ENCODE peak calls at places on chromosome 14, in six cellular contexts. One of them, this sample, is unnamed.

GRCh38 chr14:29926701-29927595 is 699 bp downstream of the PRKD1 start:
- DNase-seq in MM.1S: peak
- DNase-seq in CD4-positive, alpha-beta T cell: no peak
- DNase-seq in HFFc6: peak
- DNase-seq in WTC11: peak
- DNase-seq in HCT116: no peak
- DNase-seq in this sample: peak

GRCh38 chr14:94670692-94671285 is 58.6 kb downstream of the SERPINA3 start:
- DNase-seq in CD4-positive, alpha-beta T cell: no peak
- DNase-seq in HFFc6: no peak
- DNase-seq in MM.1S: no peak
- DNase-seq in HCT116: no peak
- DNase-seq in WTC11: no peak
- DNase-seq in this sample: no peak

GRCh38 chr14:98444077-98444476 is 827.9 kb downstream of the BCL11B start:
- DNase-seq in WTC11: no peak
- DNase-seq in MM.1S: peak
- DNase-seq in CD4-positive, alpha-beta T cell: peak
- DNase-seq in HFFc6: no peak
- DNase-seq in HCT116: no peak
- DNase-seq in this sample: no peak

GRCh38 chr14:92586001-92586947 is 72.7 kb downstream of the RIN3 start:
- DNase-seq in HCT116: no peak
- DNase-seq in WTC11: no peak
- DNase-seq in HFFc6: peak
- DNase-seq in CD4-positive, alpha-beta T cell: no peak
- DNase-seq in MM.1S: peak
- DNase-seq in this sample: no peak

GRCh38 chr14:103395245-103395644 is 10.0 kb downstream of the MARK3 start:
- DNase-seq in WTC11: no peak
- DNase-seq in HCT116: no peak
- DNase-seq in HFFc6: peak
- DNase-seq in MM.1S: no peak
- DNase-seq in CD4-positive, alpha-beta T cell: no peak
- DNase-seq in this sample: no peak

GRCh38 chr14:68039593-68039992 is 220.0 kb downstream of the RAD51B start:
- DNase-seq in WTC11: no peak
- DNase-seq in MM.1S: no peak
- DNase-seq in HFFc6: no peak
- DNase-seq in CD4-positive, alpha-beta T cell: no peak
- DNase-seq in HCT116: no peak
- DNase-seq in this sample: no peak

GRCh38 chr14:60656755-60657608 is 7.7 kb upstream of the SIX1 start:
- DNase-seq in HFFc6: peak
- DNase-seq in CD4-positive, alpha-beta T cell: no peak
- DNase-seq in WTC11: peak
- DNase-seq in MM.1S: peak
- DNase-seq in HCT116: no peak
- DNase-seq in this sample: no peak

GRCh38 chr14:91140672-91141071 is 26.8 kb downstream of the DGLUCY start:
- DNase-seq in HCT116: peak
- DNase-seq in MM.1S: no peak
- DNase-seq in CD4-positive, alpha-beta T cell: no peak
- DNase-seq in HFFc6: no peak
- DNase-seq in WTC11: peak
- DNase-seq in this sample: no peak

GRCh38 chr14:103930051-103930604 is 1.9 kb downstream of the TDRD9 start:
- DNase-seq in MM.1S: no peak
- DNase-seq in WTC11: no peak
- DNase-seq in HCT116: no peak
- DNase-seq in CD4-positive, alpha-beta T cell: no peak
- DNase-seq in HFFc6: no peak
- DNase-seq in this sample: no peak

GRCh38 chr14:69471436-69471835 is 13.1 kb upstream of the PLEKHD1 start:
- DNase-seq in CD4-positive, alpha-beta T cell: no peak
- DNase-seq in WTC11: no peak
- DNase-seq in HFFc6: no peak
- DNase-seq in MM.1S: no peak
- DNase-seq in HCT116: no peak
- DNase-seq in this sample: no peak

GRCh38 chr14:102492523-102492910 is 17.1 kb downstream of the ANKRD9 start:
- DNase-seq in MM.1S: no peak
- DNase-seq in HCT116: no peak
- DNase-seq in HFFc6: no peak
- DNase-seq in WTC11: no peak
- DNase-seq in CD4-positive, alpha-beta T cell: no peak
- DNase-seq in this sample: no peak

GRCh38 chr14:32896979-32897723 is 41.5 kb upstream of the NPAS3 start:
- DNase-seq in HFFc6: no peak
- DNase-seq in HCT116: no peak
- DNase-seq in MM.1S: peak
- DNase-seq in WTC11: no peak
- DNase-seq in CD4-positive, alpha-beta T cell: no peak
- DNase-seq in this sample: no peak

GRCh38 chr14:36584167-36584811 is 1.9 kb upstream of the NKX2-8 start:
- DNase-seq in MM.1S: no peak
- DNase-seq in HFFc6: no peak
- DNase-seq in WTC11: no peak
- DNase-seq in HCT116: no peak
- DNase-seq in CD4-positive, alpha-beta T cell: no peak
- DNase-seq in this sample: no peak

GRCh38 chr14:61837336-61838229 is 75.4 kb downstream of the SNAPC1 start:
- DNase-seq in HCT116: peak
- DNase-seq in CD4-positive, alpha-beta T cell: peak
- DNase-seq in HFFc6: peak
- DNase-seq in WTC11: peak
- DNase-seq in MM.1S: peak
- DNase-seq in this sample: no peak

GRCh38 chr14:104248203-104249055 is 110.0 kb downstream of the KIF26A start:
- DNase-seq in HFFc6: no peak
- DNase-seq in CD4-positive, alpha-beta T cell: no peak
- DNase-seq in MM.1S: no peak
- DNase-seq in HCT116: no peak
- DNase-seq in WTC11: no peak
- DNase-seq in this sample: no peak

GRCh38 chr14:99476864-99477263 is 3.8 kb downstream of the SETD3 start:
- DNase-seq in MM.1S: no peak
- DNase-seq in HCT116: no peak
- DNase-seq in HFFc6: peak
- DNase-seq in WTC11: no peak
- DNase-seq in CD4-positive, alpha-beta T cell: no peak
- DNase-seq in this sample: no peak

GRCh38 chr14:56414231-56414630 is 165.4 kb upstream of the TMEM260 start:
- DNase-seq in MM.1S: no peak
- DNase-seq in CD4-positive, alpha-beta T cell: no peak
- DNase-seq in HFFc6: no peak
- DNase-seq in HCT116: no peak
- DNase-seq in WTC11: no peak
- DNase-seq in this sample: no peak

GRCh38 chr14:104610749-104611310 is 6.3 kb upstream of the TMEM179 start:
- DNase-seq in CD4-positive, alpha-beta T cell: no peak
- DNase-seq in MM.1S: no peak
- DNase-seq in HFFc6: no peak
- DNase-seq in WTC11: no peak
- DNase-seq in HCT116: no peak
- DNase-seq in this sample: no peak

GRCh38 chr14:99628832-99629618 is 15.9 kb upstream of the HHIPL1 start:
- DNase-seq in HFFc6: peak
- DNase-seq in CD4-positive, alpha-beta T cell: peak
- DNase-seq in MM.1S: peak
- DNase-seq in WTC11: peak
- DNase-seq in HCT116: peak
- DNase-seq in this sample: peak

GRCh38 chr14:105733081-105734065 is 207.0 kb downstream of the TMEM121 start:
- DNase-seq in CD4-positive, alpha-beta T cell: no peak
- DNase-seq in MM.1S: no peak
- DNase-seq in HFFc6: no peak
- DNase-seq in HCT116: no peak
- DNase-seq in WTC11: no peak
- DNase-seq in this sample: no peak

GRCh38 chr14:104516906-104517305 is 62.7 kb upstream of the C14orf180 start:
- DNase-seq in HCT116: no peak
- DNase-seq in HFFc6: no peak
- DNase-seq in MM.1S: no peak
- DNase-seq in WTC11: no peak
- DNase-seq in CD4-positive, alpha-beta T cell: no peak
- DNase-seq in this sample: no peak

GRCh38 chr14:82776958-82777357 is 1243.3 kb upstream of the SEL1L start:
- DNase-seq in HFFc6: no peak
- DNase-seq in MM.1S: no peak
- DNase-seq in WTC11: no peak
- DNase-seq in CD4-positive, alpha-beta T cell: no peak
- DNase-seq in HCT116: no peak
- DNase-seq in this sample: no peak
- TF ChIP-seq CTCF in HFFc6: no peak
- TF ChIP-seq CTCF in MM.1S: no peak
- TF ChIP-seq CTCF in WTC11: no peak
- TF ChIP-seq CTCF in CD4-positive, alpha-beta T cell: no peak
- TF ChIP-seq CTCF in HCT116: no peak
- TF ChIP-seq CTCF in this sample: no peak

GRCh38 chr14:85958069-85958468 is 428.1 kb downstream of the FLRT2 start:
- DNase-seq in WTC11: no peak
- DNase-seq in HCT116: no peak
- DNase-seq in MM.1S: no peak
- DNase-seq in HFFc6: no peak
- DNase-seq in CD4-positive, alpha-beta T cell: no peak
- DNase-seq in this sample: no peak
- TF ChIP-seq CTCF in WTC11: no peak
- TF ChIP-seq CTCF in HCT116: no peak
- TF ChIP-seq CTCF in MM.1S: no peak
- TF ChIP-seq CTCF in HFFc6: no peak
- TF ChIP-seq CTCF in CD4-positive, alpha-beta T cell: no peak
- TF ChIP-seq CTCF in this sample: no peak

DNA sequence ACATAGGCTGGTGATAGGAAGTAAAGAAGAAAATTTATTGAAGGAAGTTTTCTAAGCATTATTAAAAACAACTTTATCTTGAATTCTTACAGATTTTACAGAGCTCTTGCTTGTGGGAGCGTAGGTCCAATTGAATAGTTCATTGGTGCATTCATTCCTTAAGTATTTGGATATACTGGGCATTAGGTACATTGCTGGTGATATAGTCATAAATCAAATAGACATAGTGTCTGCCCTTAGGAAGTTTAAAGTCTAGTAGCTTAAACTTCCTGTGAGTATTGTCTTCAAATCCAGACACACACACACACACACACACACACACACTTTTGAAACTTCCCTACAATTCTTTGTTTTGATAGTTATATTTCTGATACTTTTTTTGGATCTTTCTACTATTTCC is 226.7 kb downstream of the FUT8 start:
- DNase-seq in WTC11: no peak
- DNase-seq in HCT116: no peak
- DNase-seq in HFFc6: no peak
- DNase-seq in MM.1S: no peak
- DNase-seq in CD4-positive, alpha-beta T cell: no peak
- DNase-seq in this sample: no peak
- TF ChIP-seq CTCF in WTC11: no peak
- TF ChIP-seq CTCF in HCT116: no peak
- TF ChIP-seq CTCF in HFFc6: no peak
- TF ChIP-seq CTCF in MM.1S: no peak
- TF ChIP-seq CTCF in CD4-positive, alpha-beta T cell: no peak
- TF ChIP-seq CTCF in this sample: no peak

DNA sequence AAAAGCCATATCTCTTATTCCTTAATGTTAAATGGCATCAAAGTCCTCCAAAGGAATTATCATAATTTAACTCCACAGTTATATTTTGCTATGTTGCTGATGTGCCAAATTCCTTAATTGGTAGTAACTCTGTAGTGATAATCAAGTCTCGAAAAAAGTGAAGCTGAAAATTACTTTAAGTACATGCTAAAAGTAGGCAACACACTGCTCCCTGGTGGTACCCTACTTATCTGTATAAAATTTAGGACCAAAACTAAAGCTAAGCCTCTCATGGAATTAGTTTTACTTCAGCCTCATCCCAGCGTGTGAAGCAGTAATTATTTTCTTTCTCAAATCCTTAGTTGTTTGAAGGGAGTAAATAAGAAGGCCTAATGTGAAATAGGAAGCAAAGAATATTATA is 132.8 kb downstream of the TTLL5 start:
- DNase-seq in CD4-positive, alpha-beta T cell: no peak
- DNase-seq in WTC11: no peak
- DNase-seq in HCT116: no peak
- DNase-seq in MM.1S: no peak
- DNase-seq in HFFc6: no peak
- DNase-seq in this sample: no peak
- TF ChIP-seq CTCF in CD4-positive, alpha-beta T cell: no peak
- TF ChIP-seq CTCF in WTC11: no peak
- TF ChIP-seq CTCF in HCT116: no peak
- TF ChIP-seq CTCF in MM.1S: no peak
- TF ChIP-seq CTCF in HFFc6: peak
- TF ChIP-seq CTCF in this sample: peak